ENCODE peak calls at places on chromosome 11, in four cellular contexts. E is GM12878, H is HepG2, Y is K562. F is an unnamed sample.

GRCh38 chr11:73100578-73100977 is 41.5 kb downstream of the FCHSD2 start:
- DNase-seq in E (no peak), H (no peak), Y (no peak), F (no peak)

GRCh38 chr11:294795-295194 is 4.5 kb downstream of the IFITM5 start:
- DNase-seq in E (no peak), H (no peak), Y (no peak), F (no peak)

GRCh38 chr11:14223636-14224035 is 135.3 kb downstream of the RRAS2 start:
- DNase-seq in E (no peak), H (no peak), Y (no peak), F (no peak)

GRCh38 chr11:44133335-44133946 is 38.0 kb downstream of the EXT2 start:
- DNase-seq in E (no peak), H (peak; percentile 17), Y (peak; percentile 39), F (peak; percentile 47)

GRCh38 chr11:75174781-75175370 is 24.0 kb downstream of the SLCO2B1 start:
- DNase-seq in E (no peak), H (no peak), Y (no peak), F (no peak)

GRCh38 chr11:118902336-118903203 is 18.9 kb downstream of the CXCR5 start:
- DNase-seq in E (no peak), H (no peak), Y (no peak), F (no peak)

GRCh38 chr11:118438314-118438931 is 2.1 kb downstream of the KMT2A start:
- DNase-seq in E (no peak), H (no peak), Y (peak; percentile 35), F (peak; percentile 31)

GRCh38 chr11:15258433-15259350 is 144.0 kb downstream of the INSC start:
- DNase-seq in E (no peak), H (peak; percentile 62), Y (no peak), F (peak; percentile 38)

GRCh38 chr11:122113836-122114235 is 2.2 kb downstream of the BLID start:
- DNase-seq in E (no peak), H (no peak), Y (no peak), F (no peak)

GRCh38 chr11:81345609-81346008 is 1388.1 kb downstream of the FAM181B start:
- DNase-seq in E (no peak), H (no peak), Y (no peak), F (no peak)

GRCh38 chr11:70882716-70883085 is 369.7 kb downstream of the SHANK2 start:
- DNase-seq in E (no peak), H (no peak), Y (no peak), F (no peak)

GRCh38 chr11:44372989-44373388 is 63.0 kb upstream of the ALX4 start:
- DNase-seq in E (no peak), H (no peak), Y (peak; percentile 39), F (no peak)

GRCh38 chr11:91859666-91860065 is 365.0 kb upstream of the FAT3 start:
- DNase-seq in E (no peak), H (no peak), Y (no peak), F (no peak)

DNA sequence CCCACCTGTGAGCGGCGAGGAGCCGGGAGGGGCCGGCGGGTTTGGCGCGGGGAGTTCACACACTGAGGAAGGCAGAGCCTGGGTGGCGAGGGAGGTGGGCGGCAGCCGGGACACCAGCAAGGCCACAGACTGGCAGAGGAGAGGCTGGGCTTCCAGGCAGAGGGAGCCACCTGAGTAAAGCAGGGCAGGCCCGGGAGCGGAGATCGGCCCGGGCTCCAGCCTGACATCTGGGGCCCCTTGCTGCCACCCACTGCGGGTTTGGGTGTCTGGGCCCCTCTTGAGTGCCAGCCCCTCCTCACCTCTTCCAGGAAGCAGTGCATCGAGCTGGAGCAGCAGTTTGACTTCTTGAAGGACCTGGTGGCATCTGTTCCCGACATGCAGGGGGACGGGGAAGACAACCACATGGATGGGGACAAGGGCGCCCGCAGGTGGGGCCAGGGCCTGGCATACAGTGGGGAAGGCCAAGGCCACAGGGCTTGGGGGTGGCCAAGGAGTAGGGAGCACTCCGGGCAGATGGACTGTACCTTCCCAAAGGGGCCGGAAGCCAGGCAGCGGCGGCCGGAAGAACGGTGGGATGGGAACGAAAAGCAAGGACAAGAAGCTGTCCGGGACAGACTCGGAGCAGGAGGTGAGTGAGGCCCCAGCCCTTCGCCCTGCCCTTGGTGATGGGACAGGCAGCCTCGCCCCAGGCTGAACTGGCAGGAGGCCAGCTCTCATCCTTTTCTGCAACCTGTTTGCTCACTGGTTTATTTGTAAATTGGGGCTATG is 993 bp downstream of the DRAP1 start:
- DNase-seq in E (no peak), H (no peak), Y (no peak), F (no peak)
- TF ChIP-seq RFX5 in E (no peak), H (no peak), Y (no peak), F (no peak)

DNA sequence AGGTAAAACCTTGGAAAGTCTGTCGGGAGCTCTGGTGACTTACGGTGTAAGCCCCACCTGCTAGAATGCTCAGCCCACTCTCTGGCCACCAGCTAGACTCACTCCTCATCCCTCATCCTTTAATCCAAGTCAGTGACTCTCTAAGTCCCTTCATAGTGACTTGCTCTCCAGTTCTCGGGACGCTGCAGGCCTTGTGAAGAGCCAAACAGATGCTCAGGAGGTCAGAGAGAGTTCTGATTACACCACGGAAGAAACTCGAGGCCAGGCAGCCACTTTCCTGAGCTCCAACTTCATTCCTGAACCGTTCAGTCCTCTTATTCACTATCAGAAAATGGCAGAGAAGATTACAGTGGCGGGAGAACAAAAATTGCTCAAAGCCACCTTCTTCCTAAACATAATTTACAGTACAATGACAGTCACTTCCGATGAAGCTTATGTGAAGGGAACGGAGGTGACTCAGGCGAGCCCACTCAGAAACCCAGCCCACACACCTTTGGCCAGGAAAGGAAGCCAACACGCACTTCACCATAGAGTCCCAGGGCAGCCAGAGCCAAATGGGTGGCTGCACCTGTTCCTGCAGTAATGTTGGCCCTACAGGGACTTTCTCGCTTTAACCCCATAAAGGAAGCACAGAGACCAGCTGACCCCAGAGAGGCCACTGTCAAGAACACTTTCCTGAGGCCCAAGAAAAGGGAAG is 100.4 kb downstream of the GALNT18 start:
- DNase-seq in E (no peak), H (no peak), Y (no peak), F (no peak)
- TF ChIP-seq ESRRA in E (no peak), H (no peak), Y (no peak), F (no peak)

GRCh38 chr11:69482322-69482721 is 859 bp downstream of the LINC01488 start:
- DNase-seq in E (no peak), H (no peak), Y (no peak), F (no peak)

GRCh38 chr11:69480547-69481392 is 693 bp upstream of the LINC01488 start:
- DNase-seq in E (no peak), H (peak; percentile 85), Y (no peak), F (peak; percentile 69)

GRCh38 chr11:69477111-69477510 is 4.4 kb upstream of the LINC01488 start:
- DNase-seq in E (no peak), H (no peak), Y (no peak), F (no peak)

GRCh38 chr11:69481393-69481844 is at the start of gene LINC01488:
- DNase-seq in E (no peak), H (no peak), Y (no peak), F (no peak)

DNA sequence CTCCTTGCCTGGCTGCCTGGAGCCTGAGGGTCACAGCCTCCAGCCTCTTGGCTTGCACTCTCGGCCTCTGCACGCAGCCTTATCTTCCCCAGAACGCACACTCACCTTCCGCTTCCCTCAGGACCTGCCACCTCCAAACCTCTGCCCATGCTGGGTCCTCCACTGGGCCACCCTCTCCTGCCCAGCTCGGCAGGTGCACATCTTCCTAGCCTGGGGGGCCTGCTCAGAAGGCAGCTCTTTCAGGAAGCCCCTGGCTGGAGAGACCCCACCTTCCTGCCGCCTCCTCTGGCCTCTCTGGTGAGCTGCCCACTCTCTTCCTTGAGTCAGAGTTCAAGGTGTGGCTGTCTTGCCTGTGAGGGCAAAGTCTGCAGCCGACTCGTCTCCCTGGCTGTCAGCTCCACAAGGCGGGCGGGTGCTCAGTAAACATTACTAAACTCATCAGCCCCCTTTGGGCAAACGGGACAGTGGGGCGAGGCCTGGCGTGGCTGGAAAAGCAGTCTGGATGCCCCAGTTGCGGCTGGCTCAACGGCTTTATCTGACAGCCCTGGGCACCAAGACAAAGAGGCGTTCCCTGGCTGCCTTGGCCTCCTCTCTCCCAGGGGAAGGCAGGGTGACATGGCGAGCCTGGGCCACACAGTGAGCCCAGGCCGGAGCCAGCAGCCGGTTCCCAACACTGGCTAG is 1.7 kb upstream of the LINC01488 start:
- DNase-seq in E (no peak), H (no peak), Y (no peak), F (peak; percentile 90)
- TF ChIP-seq RFX5 in E (no peak), H (no peak), Y (no peak), F (no peak)

GRCh38 chr11:61129608-61130523 is 27.6 kb downstream of the CD5 start:
- DNase-seq in E (peak; percentile 44), H (peak; percentile 82), Y (peak; percentile 94), F (peak; percentile 99)

GRCh38 chr11:61131586-61131985 is 29.3 kb downstream of the CD5 start:
- DNase-seq in E (no peak), H (no peak), Y (no peak), F (no peak)

GRCh38 chr11:61127991-61128390 is 25.7 kb downstream of the CD5 start:
- DNase-seq in E (no peak), H (no peak), Y (no peak), F (no peak)

GRCh38 chr11:61131186-61131585 is 28.9 kb downstream of the CD5 start:
- DNase-seq in E (no peak), H (no peak), Y (no peak), F (no peak)

GRCh38 chr11:61128947-61129346 is 26.7 kb downstream of the CD5 start:
- DNase-seq in E (no peak), H (no peak), Y (no peak), F (no peak)
- TF ChIP-seq ESRRA in E (no peak), H (no peak), Y (no peak), F (no peak)

F was measured in A549.